ENCODE peak calls at places on chromosomes 3 and 15, in ten cellular contexts. L, K, N, W, F, P, S, B, H and R are unnamed samples.

GRCh38 chr15:98312913-98313312 is 335.4 kb upstream of the IGF1R start:
- DNase-seq in L (no peak), K (no peak), N (no peak), W (no peak), F (no peak), P (no peak), S (no peak), B (no peak), H (no peak), R (no peak)

GRCh38 chr3:54830658-54831057 is 97.2 kb downstream of the LRTM1 start:
- DNase-seq in L (no peak), K (no peak), N (no peak), W (peak), F (no peak), P (no peak), S (no peak), B (peak), H (no peak), R (no peak)

GRCh38 chr3:190424478-190425439 is 24.9 kb downstream of the TMEM207 start:
- DNase-seq in L (peak), K (no peak), N (peak), W (peak), F (peak), P (peak), S (peak), B (no peak), H (peak), R (no peak)

GRCh38 chr3:120566243-120566980 is 29.7 kb upstream of the NDUFB4 start:
- DNase-seq in L (no peak), K (no peak), N (no peak), W (no peak), F (no peak), P (no peak), S (no peak), B (no peak), H (no peak), R (no peak)

GRCh38 chr3:48966876-48967361 is 23.1 kb upstream of the P4HTM start:
- DNase-seq in L (peak), K (peak), N (no peak), W (no peak), F (no peak), P (no peak), S (no peak), B (no peak), H (no peak), R (peak)

GRCh38 chr3:93843981-93844380 is 129.7 kb downstream of the PROS1 start:
- DNase-seq in L (no peak), K (peak), N (no peak), W (no peak), F (peak), P (no peak), S (no peak), B (no peak), H (no peak), R (peak)

GRCh38 chr15:54304321-54304720 is 326.1 kb downstream of the UNC13C start:
- DNase-seq in L (no peak), K (no peak), N (no peak), W (no peak), F (no peak), P (no peak), S (no peak), B (no peak), H (no peak), R (no peak)

GRCh38 chr15:45009046-45009445 is 13.9 kb upstream of the SORD start:
- DNase-seq in L (no peak), K (no peak), N (no peak), W (no peak), F (no peak), P (no peak), S (no peak), B (no peak), H (no peak), R (no peak)

GRCh38 chr15:98794754-98795153 is 146.4 kb downstream of the IGF1R start:
- DNase-seq in L (no peak), K (no peak), N (no peak), W (peak), F (no peak), P (no peak), S (no peak), B (no peak), H (no peak), R (no peak)

GRCh38 chr15:98805434-98806274 is 157.3 kb downstream of the IGF1R start:
- DNase-seq in L (no peak), K (no peak), N (no peak), W (peak), F (no peak), P (no peak), S (no peak), B (peak), H (no peak), R (no peak)

GRCh38 chr3:194090716-194091115 is 45.2 kb upstream of the HES1 start:
- DNase-seq in L (no peak), K (no peak), N (no peak), W (no peak), F (no peak), P (no peak), S (no peak), B (no peak), H (no peak), R (no peak)

GRCh38 chr3:61269460-61269859 is 18.2 kb upstream of the FHIT start:
- DNase-seq in L (no peak), K (no peak), N (no peak), W (no peak), F (no peak), P (no peak), S (no peak), B (no peak), H (no peak), R (no peak)

GRCh38 chr15:54282228-54282836 is 304.1 kb downstream of the UNC13C start:
- DNase-seq in L (no peak), K (no peak), N (no peak), W (no peak), F (no peak), P (no peak), S (no peak), B (no peak), H (no peak), R (no peak)

GRCh38 chr3:181486496-181486895 is 225.2 kb upstream of the SOX2 start:
- DNase-seq in L (no peak), K (no peak), N (no peak), W (no peak), F (peak), P (no peak), S (no peak), B (no peak), H (no peak), R (no peak)

DNA sequence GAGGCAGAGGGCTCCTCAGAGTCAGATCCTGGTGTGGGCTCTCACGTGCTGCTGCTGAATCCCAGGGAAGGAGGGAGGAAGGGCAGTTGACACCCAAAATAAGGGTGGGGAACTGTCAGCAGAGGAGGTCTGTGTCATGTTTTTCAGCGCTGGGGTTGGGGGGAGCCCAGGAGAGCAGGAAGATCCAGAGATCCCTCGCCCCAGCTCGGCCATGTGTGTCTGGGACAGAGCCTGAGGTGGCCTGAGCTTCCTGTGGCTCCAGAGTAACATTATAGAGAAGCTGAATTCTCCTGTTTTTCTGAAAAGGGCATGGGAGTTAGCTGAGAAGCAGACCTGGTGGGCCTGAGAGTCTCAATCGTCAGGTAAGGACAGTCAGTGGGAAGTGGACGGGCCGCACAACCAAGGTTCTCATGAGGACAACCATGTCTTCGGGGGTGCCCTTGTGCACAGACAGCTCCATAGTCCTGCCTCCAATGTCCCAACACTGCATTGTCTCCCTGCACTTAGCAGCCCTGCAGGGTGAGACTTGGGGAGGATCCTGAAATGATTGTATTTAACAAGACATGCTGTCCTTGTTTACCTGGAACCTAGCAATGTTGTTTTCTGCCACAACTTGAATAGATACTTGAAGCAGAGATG is 18.4 kb downstream of the UMPS start:
- DNase-seq in L (no peak), K (no peak), N (no peak), W (no peak), F (no peak), P (no peak), S (no peak), B (no peak), H (no peak), R (no peak)
- TF ChIP-seq CTCF in L (no peak), K (no peak), N (no peak), W (no peak), F (no peak), P (no peak), S (no peak), B (no peak), H (no peak), R (no peak)

GRCh38 chr3:147989344-147989743 is 580.2 kb downstream of the ZIC1 start:
- DNase-seq in L (no peak), K (no peak), N (no peak), W (no peak), F (no peak), P (no peak), S (no peak), B (no peak), H (no peak), R (no peak)
- H3K4me3 ChIP-seq in L (no peak), K (no peak), N (no peak), W (no peak), F (no peak), P (no peak), S (no peak), B (no peak), H (no peak), R (no peak)

GRCh38 chr3:116051040-116051439 is 394.2 kb downstream of the LSAMP start:
- DNase-seq in L (no peak), K (no peak), N (no peak), W (no peak), F (no peak), P (no peak), S (no peak), B (no peak), H (no peak), R (no peak)

GRCh38 chr3:116050311-116050710 is 395.0 kb downstream of the LSAMP start:
- DNase-seq in L (no peak), K (no peak), N (no peak), W (no peak), F (no peak), P (no peak), S (no peak), B (no peak), H (no peak), R (no peak)

GRCh38 chr3:116051586-116051985 is 393.7 kb downstream of the LSAMP start:
- DNase-seq in L (no peak), K (no peak), N (no peak), W (no peak), F (no peak), P (no peak), S (no peak), B (no peak), H (no peak), R (no peak)

GRCh38 chr3:116046350-116046749 is 398.9 kb downstream of the LSAMP start:
- DNase-seq in L (no peak), K (no peak), N (no peak), W (no peak), F (no peak), P (no peak), S (no peak), B (no peak), H (no peak), R (no peak)

GRCh38 chr3:116048991-116049390 is 396.3 kb downstream of the LSAMP start:
- DNase-seq in L (no peak), K (no peak), N (no peak), W (no peak), F (no peak), P (no peak), S (no peak), B (no peak), H (no peak), R (no peak)
- TF ChIP-seq CTCF in L (no peak), K (no peak), N (no peak), W (no peak), F (no peak), P (no peak), S (no peak), B (no peak), H (no peak), R (no peak)

DNA sequence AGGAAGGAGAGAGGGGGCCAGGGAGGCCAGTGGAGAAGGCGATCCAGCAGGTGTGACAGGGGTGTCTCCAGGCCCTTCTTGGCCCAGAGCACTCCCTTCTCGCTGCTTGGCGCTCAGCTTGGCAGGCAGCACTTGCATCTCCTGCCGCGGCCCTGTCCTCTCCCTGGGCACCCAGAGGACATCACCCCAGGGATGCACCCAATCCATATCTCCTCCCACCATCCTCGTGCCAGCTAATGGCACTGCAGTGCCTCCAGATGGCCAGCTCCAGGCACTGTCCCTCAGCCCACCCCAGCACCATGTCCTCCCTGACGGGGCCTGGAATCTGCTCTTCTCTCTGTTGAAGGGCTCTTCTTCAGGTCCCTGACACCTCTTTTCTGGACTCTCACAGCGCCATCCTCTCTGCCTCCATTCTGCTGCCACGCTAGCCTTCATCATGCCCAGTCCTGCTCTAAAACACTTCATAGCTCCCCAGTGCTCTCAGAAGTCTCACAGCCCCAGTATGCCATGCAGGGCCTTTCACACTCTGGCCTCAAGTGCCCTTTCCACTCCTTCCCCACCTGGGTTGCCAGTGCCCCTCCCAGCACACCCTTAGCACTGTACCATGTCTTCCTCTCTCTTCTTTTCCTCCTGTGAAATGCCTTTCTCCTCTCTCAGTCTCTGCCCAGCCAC is 106.8 kb upstream of the SLC6A11 start:
- DNase-seq in L (no peak), K (no peak), N (no peak), W (no peak), F (no peak), P (no peak), S (no peak), B (peak), H (no peak), R (peak)
- H3K4me3 ChIP-seq in L (no peak), K (no peak), N (no peak), W (no peak), F (no peak), P (no peak), S (no peak), B (no peak), H (no peak), R (no peak)

GRCh38 chr15:81813215-81813614 is 232.6 kb downstream of the MEX3B start:
- DNase-seq in L (no peak), K (no peak), N (no peak), W (peak), F (no peak), P (no peak), S (no peak), B (peak), H (no peak), R (peak)
- TF ChIP-seq CTCF in L (no peak), K (no peak), N (peak), W (peak), F (no peak), P (no peak), S (peak), B (peak), H (peak), R (peak)

GRCh38 chr3:45682786-45683185 is 6.4 kb upstream of the SACM1L start:
- DNase-seq in L (no peak), K (no peak), N (no peak), W (no peak), F (no peak), P (no peak), S (no peak), B (no peak), H (no peak), R (no peak)

GRCh38 chr3:45683417-45684326 is 5.5 kb upstream of the SACM1L start:
- DNase-seq in L (no peak), K (no peak), N (no peak), W (no peak), F (peak), P (no peak), S (no peak), B (no peak), H (no peak), R (no peak)

GRCh38 chr3:45682311-45682710 is 6.9 kb upstream of the SACM1L start:
- DNase-seq in L (no peak), K (no peak), N (no peak), W (no peak), F (no peak), P (no peak), S (no peak), B (no peak), H (no peak), R (no peak)

GRCh38 chr3:45686850-45687249 is 2.3 kb upstream of the SACM1L start:
- DNase-seq in L (no peak), K (no peak), N (no peak), W (no peak), F (no peak), P (no peak), S (no peak), B (no peak), H (no peak), R (no peak)

GRCh38 chr3:45684327-45684892 is 4.8 kb upstream of the SACM1L start:
- DNase-seq in L (no peak), K (no peak), N (no peak), W (no peak), F (peak), P (no peak), S (no peak), B (no peak), H (no peak), R (no peak)
- H3K4me3 ChIP-seq in L (no peak), K (no peak), N (no peak), W (no peak), F (no peak), P (no peak), S (no peak), B (no peak), H (no peak), R (no peak)